ENCODE peak calls at places on chromosome 21, in seven cellular contexts. Q, Y, B, O, T, W and F are unnamed samples.

GRCh38 chr21:44784810-44785209 is 16.8 kb downstream of the UBE2G2 start:
- DNase-seq in O (no peak), B (no peak), Y (no peak), Q (no peak), T (no peak), W (no peak), F (no peak)

GRCh38 chr21:33968998-33969353 is 53.4 kb upstream of the ATP5PO start:
- DNase-seq in W (no peak), Q (no peak), T (no peak), Y (no peak), B (peak), O (peak), F (no peak)

GRCh38 chr21:44962481-44962966 is 22.7 kb downstream of the SLX9 start:
- DNase-seq in W (no peak), B (peak), Y (peak), T (peak), O (peak), Q (peak), F (no peak)

GRCh38 chr21:40841524-40842196 is 5.3 kb downstream of the DSCAM start:
- DNase-seq in B (no peak), Y (no peak), T (no peak), O (no peak), Q (peak), W (peak), F (peak)

GRCh38 chr21:37348664-37349063 is 17.9 kb upstream of the DYRK1A start:
- DNase-seq in T (peak), Q (peak), B (peak), Y (no peak), O (no peak), W (no peak), F (no peak)

GRCh38 chr21:25848309-25848708 is 113.5 kb downstream of the GABPA start:
- DNase-seq in W (no peak), B (no peak), T (no peak), O (no peak), Y (no peak), Q (no peak), F (no peak)

GRCh38 chr21:38295997-38296764 is 39.4 kb downstream of the KCNJ15 start:
- DNase-seq in B (peak), Y (peak), T (peak), O (peak), Q (peak), W (no peak), F (no peak)

GRCh38 chr21:35529141-35529863 is 480.2 kb upstream of the RUNX1 start:
- DNase-seq in T (no peak), W (no peak), B (no peak), O (peak), Q (peak), Y (peak), F (peak)

GRCh38 chr21:25636727-25637126 is 2.3 kb upstream of the JAM2 start:
- DNase-seq in Y (no peak), Q (no peak), B (peak), O (peak), T (peak), W (no peak), F (no peak)

GRCh38 chr21:32463367-32463766 is 50.9 kb downstream of the EVA1C start:
- DNase-seq in Y (peak), B (no peak), T (peak), O (no peak), W (no peak), Q (peak), F (no peak)

GRCh38 chr21:27047331-27048314 is 80.7 kb upstream of the ADAMTS5 start:
- DNase-seq in O (peak), W (no peak), B (peak), T (no peak), Y (no peak), Q (peak), F (no peak)

GRCh38 chr21:31609081-31609480 is 50.4 kb upstream of the SOD1 start:
- DNase-seq in B (no peak), Q (no peak), Y (peak), O (no peak), T (no peak), W (no peak), F (no peak)

GRCh38 chr21:37877171-37877570 is 39.1 kb downstream of the KCNJ6 start:
- DNase-seq in O (no peak), Q (peak), T (peak), W (no peak), Y (peak), B (peak), F (no peak)

GRCh38 chr21:35528109-35529042 is 479.3 kb upstream of the RUNX1 start:
- DNase-seq in Y (peak), Q (no peak), W (no peak), B (no peak), T (no peak), O (peak), F (no peak)

GRCh38 chr21:46191257-46191685 is 7.0 kb upstream of the SPATC1L start:
- DNase-seq in Y (peak), O (peak), T (peak), B (peak), Q (peak), W (peak), F (no peak)

GRCh38 chr21:41819236-41819855 is 52.5 kb upstream of the RIPK4 start:
- DNase-seq in Q (no peak), T (no peak), O (no peak), W (no peak), B (no peak), Y (no peak), F (no peak)

GRCh38 chr21:44718571-44718970 is 7.2 kb upstream of the TSPEAR start:
- DNase-seq in O (no peak), T (no peak), B (no peak), Q (no peak), W (no peak), Y (no peak), F (no peak)

GRCh38 chr21:19547951-19548635 is 1144.5 kb upstream of the TMPRSS15 start:
- DNase-seq in Y (no peak), W (no peak), O (no peak), Q (no peak), T (no peak), B (no peak), F (no peak)

GRCh38 chr21:34280987-34281386 is 82.8 kb upstream of the KCNE2 start:
- DNase-seq in B (no peak), Y (no peak), T (no peak), W (no peak), Q (no peak), O (no peak), F (no peak)

GRCh38 chr21:42315296-42315891 is at the start of gene TFF3:
- DNase-seq in B (no peak), W (no peak), O (no peak), Y (no peak), T (no peak), Q (no peak), F (peak)

GRCh38 chr21:29496337-29496736 is 197.6 kb downstream of the BACH1 start:
- DNase-seq in W (no peak), Y (no peak), T (no peak), O (no peak), Q (no peak), B (no peak), F (no peak)

GRCh38 chr21:35697321-35697808 is 363.0 kb downstream of the SETD4 start:
- DNase-seq in Q (peak), O (no peak), B (peak), T (peak), Y (peak), W (no peak), F (no peak)

GRCh38 chr21:43916691-43917514 is 51.9 kb downstream of the AGPAT3 start:
- DNase-seq in Q (no peak), T (no peak), W (no peak), Y (no peak), B (peak), O (no peak), F (no peak)